ENCODE peak calls at places on chromosomes 5 and 9, in eight cellular contexts. S is fibroblast of mammary gland, G is smooth muscle cell of the brain vasculature, F is heart left ventricle, U is amygdala, M is RPMI8226, P is Right ventricle myocardium superior, O is cardiac fibroblast. D is an unnamed sample.

GRCh38 chr5:134116789-134117761 is 2.6 kb downstream of the TCF7 start:
- DNase-seq in S (no peak), G (no peak), F (no peak), U (no peak), M (no peak), P (no peak), O (no peak), D (no peak)

GRCh38 chr5:107112207-107112606 is 558.5 kb downstream of the EFNA5 start:
- DNase-seq in S (peak), G (no peak), F (no peak), U (no peak), M (no peak), P (no peak), O (no peak), D (no peak)

GRCh38 chr9:115524467-115525059 is 406.6 kb upstream of the TNC start:
- DNase-seq in S (peak), G (peak), F (no peak), U (no peak), M (peak), P (no peak), O (peak), D (no peak)

GRCh38 chr9:33320568-33321261 is 30.4 kb downstream of the NFX1 start:
- DNase-seq in S (peak), G (peak), F (no peak), U (no peak), M (no peak), P (no peak), O (peak), D (no peak)

GRCh38 chr9:82972446-82972845 is 90.5 kb downstream of the RASEF start:
- DNase-seq in S (no peak), G (no peak), F (no peak), U (no peak), M (no peak), P (no peak), O (no peak), D (no peak)

GRCh38 chr9:36345103-36345846 is 54.8 kb downstream of the RNF38 start:
- DNase-seq in S (no peak), G (no peak), F (no peak), U (no peak), M (no peak), P (no peak), O (no peak), D (no peak)

GRCh38 chr9:126363847-126364671 is 37.4 kb downstream of the MVB12B start:
- DNase-seq in S (no peak), G (no peak), F (no peak), U (no peak), M (no peak), P (no peak), O (peak), D (no peak)

GRCh38 chr5:38673671-38674071 is 117.2 kb upstream of the LIFR start:
- DNase-seq in S (peak), G (no peak), F (no peak), U (no peak), M (no peak), P (no peak), O (no peak), D (no peak)

GRCh38 chr5:100517301-100517974 is 17.7 kb upstream of the FAM174A start:
- DNase-seq in S (no peak), G (no peak), F (no peak), U (no peak), M (peak), P (no peak), O (no peak), D (no peak)

GRCh38 chr9:93303258-93303771 is 119.4 kb downstream of the WNK2 start:
- DNase-seq in S (no peak), G (no peak), F (peak), U (no peak), M (no peak), P (no peak), O (no peak), D (no peak)

GRCh38 chr5:93596676-93597441 is 13.8 kb downstream of the NR2F1 start:
- DNase-seq in S (no peak), G (no peak), F (no peak), U (no peak), M (peak), P (no peak), O (no peak), D (no peak)

GRCh38 chr5:34651791-34652190 is 4.3 kb upstream of the RAI14 start:
- DNase-seq in S (no peak), G (no peak), F (no peak), U (no peak), M (no peak), P (no peak), O (no peak), D (no peak)

GRCh38 chr5:36875051-36875788 is 1.3 kb upstream of the NIPBL start:
- DNase-seq in S (peak), G (no peak), F (peak), U (no peak), M (peak), P (peak), O (peak), D (peak)

GRCh38 chr9:114738581-114739316 is 56.8 kb upstream of the TEX48 start:
- DNase-seq in S (peak), G (peak), F (peak), U (peak), M (peak), P (peak), O (peak), D (no peak)

GRCh38 chr5:56696900-56697299 is 118.4 kb upstream of the MAP3K1 start:
- DNase-seq in S (peak), G (no peak), F (no peak), U (no peak), M (peak), P (no peak), O (peak), D (no peak)